ENCODE peak calls at places on chromosomes 6 and 20, in four cellular contexts. D is MM.1S, E is left ventricle myocardium inferior, Z is SJCRH30. O is an unnamed sample.

GRCh38 chr6:14612016-14612415 is 494.4 kb downstream of the CD83 start:
- DNase-seq in D (no peak), E (no peak), Z (no peak), O (no peak)

GRCh38 chr6:23659125-23659524 is 466.9 kb upstream of the NRSN1 start:
- DNase-seq in D (no peak), E (no peak), Z (peak; percentile 38), O (peak; percentile 43)

GRCh38 chr20:13284830-13285229 is 63.8 kb downstream of the ISM1 start:
- DNase-seq in D (no peak), E (no peak), Z (no peak), O (no peak)

GRCh38 chr6:53765270-53765669 is 29.5 kb upstream of the LRRC1 start:
- DNase-seq in D (no peak), E (no peak), Z (no peak), O (no peak)

GRCh38 chr6:125587624-125588023 is 161.8 kb upstream of the HEY2 start:
- DNase-seq in D (no peak), E (no peak), Z (no peak), O (no peak)

GRCh38 chr20:37392441-37393195 is 46.7 kb downstream of the SRC start:
- DNase-seq in D (peak; percentile 47), E (no peak), Z (peak; percentile 62), O (no peak)

GRCh38 chr6:149220882-149221773 is 96.4 kb upstream of the TAB2 start:
- DNase-seq in D (no peak), E (no peak), Z (no peak), O (no peak)

GRCh38 chr20:62707981-62708521 is 585 bp upstream of the NTSR1 start:
- DNase-seq in D (no peak), E (no peak), Z (no peak), O (peak; percentile 79)

GRCh38 chr20:21077809-21078345 is 28.3 kb downstream of the LINC00237 start:
- DNase-seq in D (no peak), E (no peak), Z (no peak), O (no peak)

GRCh38 chr20:35947489-35947888 is 6.8 kb downstream of the SCAND1 start:
- DNase-seq in D (peak; percentile 22), E (no peak), Z (peak; percentile 51), O (peak; percentile 79)

GRCh38 chr6:126307859-126308258 is 32.1 kb upstream of the CENPW start:
- DNase-seq in D (no peak), E (no peak), Z (peak; percentile 11), O (no peak)

GRCh38 chr6:76770166-76770565 is 693.1 kb downstream of the HTR1B start:
- DNase-seq in D (no peak), E (no peak), Z (no peak), O (no peak)

GRCh38 chr6:30163090-30163917 is at the start of gene TRIM15:
- DNase-seq in D (no peak), E (no peak), Z (no peak), O (peak; percentile 60)

GRCh38 chr20:37627060-37627766 is 66.6 kb upstream of the CTNNBL1 start:
- DNase-seq in D (peak; percentile 54), E (peak; percentile 28), Z (peak; percentile 80), O (peak; percentile 69)

GRCh38 chr6:34722451-34722850 is 25.9 kb upstream of the ILRUN start:
- DNase-seq in D (no peak), E (no peak), Z (no peak), O (no peak)

GRCh38 chr20:39623584-39624234 is 661.6 kb downstream of the DHX35 start:
- DNase-seq in D (no peak), E (no peak), Z (no peak), O (no peak)

GRCh38 chr20:8223096-8223870 is 91.2 kb downstream of the PLCB1 start:
- DNase-seq in D (no peak), E (no peak), Z (no peak), O (no peak)

GRCh38 chr6:51025082-51025777 is 206.6 kb downstream of the TFAP2B start:
- DNase-seq in D (no peak), E (no peak), Z (no peak), O (no peak)

GRCh38 chr20:37915800-37916570 is 13.1 kb downstream of the VSTM2L start:
- DNase-seq in D (no peak), E (peak; percentile 38), Z (peak; percentile 92), O (peak; percentile 65)

GRCh38 chr6:154580397-154581135 is 70.1 kb upstream of the CNKSR3 start:
- DNase-seq in D (no peak), E (no peak), Z (no peak), O (no peak)

GRCh38 chr6:40358473-40359460 is 228.4 kb downstream of the LRFN2 start:
- DNase-seq in D (no peak), E (no peak), Z (no peak), O (peak; percentile 30)

GRCh38 chr6:139330271-139330670 is 38.5 kb upstream of the TXLNB start:
- DNase-seq in D (no peak), E (no peak), Z (peak; percentile 13), O (no peak)

GRCh38 chr6:45965787-45966186 is 49.9 kb downstream of the CLIC5 start:
- DNase-seq in D (no peak), E (no peak), Z (peak; percentile 13), O (no peak)

GRCh38 chr6:39439342-39440038 is 117.0 kb upstream of the KCNK16 start:
- DNase-seq in D (no peak), E (no peak), Z (no peak), O (no peak)

GRCh38 chr20:41643504-41643938 is 25.3 kb upstream of the CHD6 start:
- DNase-seq in D (no peak), E (no peak), Z (no peak), O (peak; percentile 51)

GRCh38 chr6:3990692-3991491 is 88.0 kb downstream of the FAM217A start:
- DNase-seq in D (peak; percentile 71), E (peak; percentile 86), Z (peak; percentile 78), O (peak; percentile 88)